ENCODE peak calls at places on chromosome 1, in eight cellular contexts. O, T, Q, X, F, Y, B and C are unnamed samples.

GRCh38 chr1:226920446-226920894 is 19.6 kb upstream of the COQ8A start:
- DNase-seq in O (no peak), T (no peak), Q (no peak), X (peak; percentile 99), F (no peak), Y (peak; percentile 95), B (peak; percentile 71), C (no peak)

GRCh38 chr1:7540816-7541215 is 230.3 kb upstream of the VAMP3 start:
- DNase-seq in O (no peak), T (no peak), Q (no peak), X (no peak), F (no peak), Y (no peak), B (no peak), C (no peak)

GRCh38 chr1:214444159-214444939 is 107.1 kb downstream of the PTPN14 start:
- DNase-seq in O (no peak), T (no peak), Q (no peak), X (no peak), F (no peak), Y (no peak), B (no peak), C (no peak)

GRCh38 chr1:242129103-242129502 is 130.2 kb upstream of the MAP1LC3C start:
- DNase-seq in O (no peak), T (no peak), Q (no peak), X (no peak), F (no peak), Y (no peak), B (no peak), C (no peak)

GRCh38 chr1:39859859-39860812 is 23.2 kb downstream of the TRIT1 start:
- DNase-seq in O (no peak), T (no peak), Q (no peak), X (no peak), F (no peak), Y (no peak), B (no peak), C (no peak)

GRCh38 chr1:16967095-16967567 is 13.3 kb downstream of the MFAP2 start:
- DNase-seq in O (no peak), T (peak; percentile 74), Q (no peak), X (no peak), F (no peak), Y (peak; percentile 75), B (no peak), C (no peak)

GRCh38 chr1:22053861-22054770 is 1.6 kb downstream of the CDC42 start:
- DNase-seq in O (no peak), T (peak; percentile 20), Q (no peak), X (no peak), F (no peak), Y (no peak), B (no peak), C (no peak)

GRCh38 chr1:183632964-183633363 is 2.6 kb downstream of the ARPC5 start:
- DNase-seq in O (no peak), T (no peak), Q (no peak), X (no peak), F (no peak), Y (no peak), B (no peak), C (no peak)

GRCh38 chr1:203557390-203557789 is 63.4 kb downstream of the OPTC start:
- DNase-seq in O (no peak), T (peak; percentile 83), Q (no peak), X (peak; percentile 47), F (peak; percentile 86), Y (peak; percentile 78), B (no peak), C (no peak)

GRCh38 chr1:151981178-151981525 is 12.5 kb downstream of the S100A10 start:
- DNase-seq in O (no peak), T (no peak), Q (no peak), X (no peak), F (no peak), Y (no peak), B (no peak), C (no peak)

GRCh38 chr1:165215676-165216075 is 140.8 kb downstream of the LMX1A start:
- DNase-seq in O (no peak), T (no peak), Q (no peak), X (no peak), F (no peak), Y (no peak), B (no peak), C (no peak)

GRCh38 chr1:110233861-110234260 is 23.7 kb downstream of the KCNC4 start:
- DNase-seq in O (no peak), T (no peak), Q (no peak), X (no peak), F (no peak), Y (no peak), B (no peak), C (no peak)

GRCh38 chr1:117671781-117672501 is 66.1 kb downstream of the TENT5C start:
- DNase-seq in O (peak; percentile 21), T (no peak), Q (peak; percentile 61), X (peak; percentile 63), F (peak; percentile 79), Y (peak; percentile 66), B (peak; percentile 80), C (peak; percentile 84)

GRCh38 chr1:42258218-42258617 is 76.8 kb downstream of the FOXJ3 start:
- DNase-seq in O (no peak), T (no peak), Q (no peak), X (no peak), F (no peak), Y (no peak), B (no peak), C (no peak)

GRCh38 chr1:42259059-42259738 is 75.8 kb downstream of the FOXJ3 start:
- DNase-seq in O (no peak), T (peak; percentile 74), Q (no peak), X (peak; percentile 38), F (no peak), Y (peak; percentile 54), B (no peak), C (peak; percentile 23)

GRCh38 chr1:42263019-42263418 is 72.0 kb downstream of the FOXJ3 start:
- DNase-seq in O (no peak), T (no peak), Q (no peak), X (no peak), F (no peak), Y (no peak), B (no peak), C (no peak)

GRCh38 chr1:42259739-42260064 is 75.3 kb downstream of the FOXJ3 start:
- DNase-seq in O (no peak), T (peak; percentile 42), Q (no peak), X (no peak), F (no peak), Y (no peak), B (no peak), C (no peak)

DNA sequence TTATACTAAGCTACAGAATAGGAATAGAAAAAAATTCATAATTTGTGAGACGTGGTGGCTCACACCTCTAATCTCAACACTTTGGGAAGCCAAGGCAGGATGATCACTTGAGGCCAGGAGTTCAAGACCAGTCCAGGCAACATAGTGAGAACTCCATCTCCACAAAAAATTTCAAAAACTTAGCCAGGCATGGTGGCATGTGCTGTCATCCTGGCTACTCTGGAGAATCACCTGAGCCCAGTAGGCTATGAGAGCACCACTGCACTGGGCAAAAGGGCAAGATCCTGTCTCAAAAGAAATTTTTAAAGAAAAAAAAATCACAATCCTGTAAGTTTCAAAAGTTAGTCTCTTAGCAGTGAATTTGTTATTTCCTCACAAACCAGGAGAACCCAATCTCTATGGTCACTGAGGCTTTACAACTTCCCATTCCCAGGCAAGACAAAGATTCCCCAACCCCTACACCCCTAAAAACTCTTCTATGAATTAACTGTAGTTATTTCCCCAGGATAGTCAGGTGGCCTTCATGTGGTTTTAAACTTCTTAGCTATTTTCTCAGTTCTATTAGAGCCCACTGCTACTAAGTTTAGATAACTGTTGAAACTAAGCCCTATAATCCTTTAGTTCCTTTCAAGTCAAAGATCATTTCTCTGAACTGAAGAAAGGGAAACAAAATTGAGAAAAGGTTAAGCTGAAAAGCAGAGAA is 74.5 kb downstream of the FOXJ3 start:
- DNase-seq in O (no peak), T (no peak), Q (no peak), X (no peak), F (no peak), Y (no peak), B (no peak), C (no peak)
- H3K4me3 ChIP-seq in O (no peak overlapping the region), T (no peak overlapping the region), Q (no peak overlapping the region), X (no peak overlapping the region), F (no peak overlapping the region), Y (no peak overlapping the region), B (no peak overlapping the region), C (no peak overlapping the region)

DNA sequence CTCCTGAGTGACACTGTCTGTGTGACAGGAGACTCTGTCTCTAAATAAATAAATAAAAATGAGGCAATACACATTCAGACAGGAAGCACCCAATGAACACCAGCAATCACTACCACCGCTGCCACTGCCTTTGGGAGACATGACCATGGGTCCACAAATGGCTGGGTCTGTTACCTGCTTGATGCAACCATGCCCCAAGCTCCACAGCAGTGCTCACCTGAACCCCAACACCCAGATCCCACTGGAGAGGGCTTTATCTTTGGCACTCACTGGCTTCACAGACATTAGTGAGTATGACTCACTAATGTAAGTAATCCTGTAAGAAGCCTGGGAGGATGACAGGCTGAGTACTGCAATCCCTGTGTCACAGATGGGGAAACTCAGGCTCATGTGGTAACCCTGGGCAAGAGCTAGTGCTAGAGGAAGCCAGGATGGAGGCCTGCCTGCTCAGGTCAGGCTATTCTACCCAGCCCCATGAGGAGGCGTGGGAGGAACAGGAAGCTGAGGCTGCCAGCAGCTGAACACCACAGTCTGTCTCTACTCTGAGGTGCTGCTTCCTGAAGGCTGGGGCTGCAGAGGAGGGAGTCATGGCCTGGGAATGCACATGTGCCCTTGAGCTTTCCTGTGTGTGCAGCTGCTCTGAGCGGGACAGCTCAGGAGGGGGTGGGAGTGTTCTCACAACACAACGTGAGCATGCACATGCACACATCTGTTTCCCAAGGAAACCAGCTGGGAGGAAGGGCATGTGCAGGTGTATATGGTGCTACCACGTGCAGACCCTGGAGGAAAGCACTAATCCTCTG is 43.0 kb downstream of the SLC9A1 start:
- DNase-seq in O (peak; percentile 44), T (peak; percentile 100), Q (peak; percentile 79), X (peak; percentile 97), F (peak; percentile 94), Y (peak; percentile 97), B (peak; percentile 76), C (peak; percentile 93)
- TF ChIP-seq POLR2A in O (no peak), T (no peak), Q (no peak), X (no peak), F (no peak), Y (no peak), B (no peak), C (no peak)

DNA sequence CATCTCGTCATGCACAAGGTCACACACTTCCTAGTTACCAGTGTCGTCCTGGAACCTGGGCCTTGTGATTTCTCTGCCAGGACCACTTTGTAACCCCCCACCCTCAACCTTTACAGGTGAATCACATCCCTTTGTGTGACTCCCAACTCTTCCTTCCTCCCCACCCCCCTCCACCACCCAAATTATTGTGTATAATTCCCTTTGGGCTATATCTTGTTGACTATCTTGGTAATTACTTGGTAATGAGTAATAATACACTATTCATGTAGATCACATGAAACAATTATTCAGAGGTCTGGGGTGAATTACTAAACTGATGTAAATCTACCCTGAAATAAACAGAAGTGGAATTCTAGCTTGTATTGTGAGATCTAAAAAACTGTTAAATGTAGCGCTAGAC is 1.7 kb downstream of the KCNK1 start:
- DNase-seq in O (no peak), T (no peak), Q (no peak), X (no peak), F (no peak), Y (no peak), B (no peak), C (no peak)
- H3K4me3 ChIP-seq in O (no peak overlapping the region), T (peak overlapping the region; percentile 89), Q (peak overlapping the region; percentile 70), X (no peak overlapping the region), F (no peak overlapping the region), Y (peak overlapping the region; percentile 66), B (peak overlapping the region; percentile 56), C (no peak overlapping the region)

DNA sequence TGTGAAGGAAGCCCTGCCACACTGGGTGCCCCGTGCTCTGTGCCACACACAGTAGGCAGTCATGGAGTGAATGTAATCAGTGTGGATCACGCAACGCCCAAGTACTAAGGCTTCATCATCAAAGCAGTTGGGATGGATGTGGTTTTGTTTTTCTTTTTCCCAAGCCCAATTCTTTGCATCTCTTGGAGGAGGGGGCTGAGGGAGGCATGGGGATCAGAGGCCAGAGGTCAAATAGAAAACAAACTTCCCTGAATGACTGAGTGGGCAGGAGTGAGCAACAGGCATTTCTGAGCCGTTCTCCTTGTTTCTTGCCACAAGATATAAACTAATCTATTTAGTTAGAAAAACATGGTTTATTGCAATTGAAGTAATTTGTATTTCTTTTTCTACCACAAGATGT is 85.3 kb downstream of the TRABD2B start:
- DNase-seq in O (no peak), T (no peak), Q (no peak), X (no peak), F (no peak), Y (no peak), B (no peak), C (no peak)
- TF ChIP-seq POLR2A in O (no peak), T (no peak), Q (no peak), X (no peak), F (no peak), Y (no peak), B (no peak), C (no peak)